ENCODE peak calls at places on chromosomes 7 and 10, in five cellular contexts. U is kidney, S is H1, R is AG04449, H is left ventricle myocardium inferior. G is an unnamed sample.

GRCh38 chr10:12617205-12618175 is 268.1 kb downstream of the CAMK1D start:
- DNase-seq in U (no peak), S (no peak), R (no peak), H (no peak), G (no peak)

GRCh38 chr7:108630002-108630401 is 60.3 kb downstream of the DNAJB9 start:
- DNase-seq in U (no peak), S (no peak), R (no peak), H (no peak), G (no peak)

GRCh38 chr10:60138842-60139241 is 232.5 kb upstream of the CCDC6 start:
- DNase-seq in U (no peak), S (no peak), R (no peak), H (no peak), G (no peak)

GRCh38 chr7:151705744-151706567 is 171.0 kb downstream of the PRKAG2 start:
- DNase-seq in U (no peak), S (no peak), R (no peak), H (peak), G (no peak)

GRCh38 chr10:51007781-51008180 is 66.5 kb upstream of the PRKG1 start:
- DNase-seq in U (no peak), S (no peak), R (no peak), H (no peak), G (no peak)

GRCh38 chr10:34474060-34474376 is 341.1 kb downstream of the PARD3 start:
- DNase-seq in U (no peak), S (no peak), R (no peak), H (no peak), G (no peak)

GRCh38 chr7:112550468-112551060 is 69.8 kb downstream of the LSMEM1 start:
- DNase-seq in U (no peak), S (no peak), R (peak), H (no peak), G (no peak)

GRCh38 chr7:5012985-5013384 is 32.7 kb upstream of the RBAK start:
- DNase-seq in U (no peak), S (no peak), R (no peak), H (no peak), G (no peak)

GRCh38 chr10:47065903-47066302 is 154.7 kb downstream of the PTPN20 start:
- DNase-seq in U (no peak), S (no peak), R (no peak), H (no peak), G (no peak)

GRCh38 chr10:130484912-130485180 is 348.7 kb downstream of the GLRX3 start:
- DNase-seq in U (no peak), S (no peak), R (no peak), H (no peak), G (no peak)

GRCh38 chr7:100598425-100598824 is 3.7 kb upstream of the PCOLCE start:
- DNase-seq in U (no peak), S (no peak), R (no peak), H (no peak), G (no peak)

GRCh38 chr7:14902589-14902963 is at the start of gene DGKB:
- DNase-seq in U (no peak), S (no peak), R (no peak), H (peak), G (no peak)

GRCh38 chr10:79160191-79160590 is 91.4 kb downstream of the ZMIZ1 start:
- DNase-seq in U (no peak), S (no peak), R (no peak), H (no peak), G (no peak)

GRCh38 chr10:22320591-22321155 is at the start of gene BMI1:
- DNase-seq in U (peak), S (no peak), R (no peak), H (peak), G (no peak)

GRCh38 chr7:133345690-133346421 is 93.0 kb downstream of the EXOC4 start:
- DNase-seq in U (no peak), S (no peak), R (no peak), H (no peak), G (no peak)

GRCh38 chr10:84217746-84218145 is 7.6 kb downstream of the LRIT2 start:
- DNase-seq in U (no peak), S (no peak), R (no peak), H (no peak), G (no peak)

GRCh38 chr10:21814866-21815265 is 188.7 kb downstream of the DNAJC1 start:
- DNase-seq in U (no peak), S (no peak), R (no peak), H (no peak), G (no peak)

GRCh38 chr10:49592726-49593563 is 17.2 kb upstream of the SLC18A3 start:
- DNase-seq in U (no peak), S (no peak), R (no peak), H (no peak), G (no peak)

GRCh38 chr7:30938435-30939316 is 25.1 kb upstream of the GHRHR start:
- DNase-seq in U (peak), S (peak), R (no peak), H (peak), G (no peak)

GRCh38 chr10:19826712-19827111 is 10.5 kb downstream of the PLXDC2 start:
- DNase-seq in U (no peak), S (no peak), R (no peak), H (no peak), G (no peak)

GRCh38 chr7:94145602-94146001 is 141.4 kb upstream of the BET1 start:
- DNase-seq in U (no peak), S (no peak), R (no peak), H (no peak), G (no peak)

GRCh38 chr10:51960494-51960895 is 261.1 kb upstream of the CSTF2T start:
- DNase-seq in U (no peak), S (no peak), R (no peak), H (no peak), G (no peak)

GRCh38 chr7:7738622-7739021 is 20.2 kb upstream of the RPA3 start:
- DNase-seq in U (no peak), S (no peak), R (no peak), H (no peak), G (no peak)
- TF ChIP-seq CTCF in U (no peak), S (no peak), R (no peak), H (no peak), G (no peak)

GRCh38 chr7:33619264-33619663 is 286.1 kb upstream of the BMPER start:
- DNase-seq in U (no peak), S (no peak), R (no peak), H (no peak), G (no peak)
- TF ChIP-seq CTCF in U (no peak), S (no peak), R (no peak), H (no peak), G (no peak)

GRCh38 chr7:121436136-121436535 is 40.0 kb upstream of the FAM3C start:
- DNase-seq in U (no peak), S (no peak), R (no peak), H (no peak), G (no peak)
- TF ChIP-seq CTCF in U (no peak), S (no peak), R (no peak), H (no peak), G (no peak)

GRCh38 chr7:39709029-39709428 is 85.7 kb downstream of the RALA start:
- DNase-seq in U (no peak), S (no peak), R (no peak), H (no peak), G (no peak)
- TF ChIP-seq CTCF in U (no peak), S (no peak), R (no peak), H (no peak), G (no peak)

G was measured in chondrocyte.